ENCODE peak calls at places on chromosomes 6 and 20, in nine cellular contexts. D, R, B, X, Y, N, T, V and G are unnamed samples.

GRCh38 chr20:38032585-38033329 is 499 bp downstream of the TTI1 start:
- DNase-seq in N (no peak), X (no peak), V (peak), Y (no peak), D (no peak), B (no peak), T (no peak), R (no peak), G (no peak)

GRCh38 chr6:11423667-11424066 is 113.9 kb upstream of the TMEM170B start:
- DNase-seq in N (no peak), Y (no peak), T (no peak), D (no peak), X (peak), R (no peak), V (peak), B (no peak), G (no peak)

GRCh38 chr6:7085911-7086310 is 21.9 kb upstream of the RREB1 start:
- DNase-seq in V (peak), B (no peak), R (peak), D (peak), X (peak), N (peak), T (no peak), Y (no peak), G (no peak)

GRCh38 chr6:4790158-4790899 is 14.1 kb downstream of the CDYL start:
- DNase-seq in T (no peak), V (no peak), X (no peak), B (no peak), D (no peak), Y (no peak), R (no peak), N (no peak), G (no peak)

GRCh38 chr20:13873814-13874213 is 89.0 kb downstream of the NDUFAF5 start:
- DNase-seq in V (no peak), R (no peak), N (no peak), X (no peak), T (no peak), B (no peak), Y (no peak), D (no peak), G (no peak)

GRCh38 chr6:70131528-70131927 is 171.4 kb downstream of the COL9A1 start:
- DNase-seq in N (no peak), R (no peak), D (no peak), V (no peak), T (no peak), Y (no peak), B (no peak), X (no peak), G (no peak)

GRCh38 chr6:73884540-73884939 is 188.5 kb downstream of the CD109 start:
- DNase-seq in D (no peak), R (no peak), Y (no peak), T (no peak), X (no peak), B (no peak), N (no peak), V (no peak), G (no peak)

GRCh38 chr20:50192364-50193168 is 1.9 kb downstream of the CEBPB start:
- DNase-seq in T (peak), N (peak), D (peak), Y (peak), B (peak), X (peak), V (peak), R (peak), G (peak)

GRCh38 chr6:137403443-137403842 is 90.8 kb downstream of the OLIG3 start:
- DNase-seq in B (no peak), V (no peak), N (no peak), T (no peak), Y (no peak), D (no peak), R (no peak), X (no peak), G (no peak)

GRCh38 chr6:138643210-138643609 is 130.4 kb upstream of the CCDC28A start:
- DNase-seq in R (no peak), B (no peak), X (no peak), T (no peak), V (no peak), Y (no peak), D (no peak), N (no peak), G (no peak)

GRCh38 chr20:43973671-43974450 is 59.2 kb downstream of the TOX2 start:
- DNase-seq in B (no peak), T (no peak), D (no peak), X (no peak), V (no peak), Y (no peak), R (no peak), N (peak), G (no peak)

GRCh38 chr20:507933-508332 is 35.7 kb downstream of the CSNK2A1 start:
- DNase-seq in N (no peak), R (no peak), D (no peak), V (no peak), T (no peak), Y (no peak), B (no peak), X (no peak), G (no peak)

GRCh38 chr6:166712554-166713228 is 85.6 kb upstream of the RPS6KA2 start:
- DNase-seq in V (no peak), R (no peak), Y (no peak), D (no peak), X (no peak), B (no peak), N (no peak), T (no peak), G (no peak)

GRCh38 chr20:36435799-36436541 is 105.3 kb upstream of the MYL9 start:
- DNase-seq in X (peak), Y (peak), V (peak), R (peak), T (no peak), D (peak), N (peak), B (peak), G (no peak)

GRCh38 chr6:154157082-154157481 is 118.0 kb downstream of the OPRM1 start:
- DNase-seq in D (no peak), V (no peak), Y (no peak), R (no peak), T (no peak), X (no peak), B (peak), N (no peak), G (no peak)

GRCh38 chr6:32154514-32155161 is 697 bp downstream of the PPT2 start:
- DNase-seq in X (peak), R (peak), B (peak), T (no peak), N (peak), V (peak), D (peak), Y (peak), G (peak)

GRCh38 chr6:25142506-25142905 is 136.7 kb upstream of the CARMIL1 start:
- DNase-seq in R (no peak), X (no peak), N (no peak), Y (no peak), D (no peak), V (no peak), B (no peak), T (no peak), G (no peak)

GRCh38 chr6:132498638-132499037 is 14.3 kb downstream of the STX7 start:
- DNase-seq in N (no peak), Y (no peak), R (no peak), B (no peak), X (no peak), T (no peak), D (no peak), V (no peak), G (no peak)

GRCh38 chr20:9359561-9360308 is 154.7 kb upstream of the LAMP5 start:
- DNase-seq in D (peak), T (peak), R (no peak), N (no peak), V (peak), Y (peak), X (peak), B (no peak), G (no peak)

GRCh38 chr6:83313880-83314279 is 117.0 kb downstream of the ME1 start:
- DNase-seq in R (no peak), V (no peak), X (no peak), T (no peak), Y (no peak), D (peak), N (no peak), B (no peak), G (no peak)

GRCh38 chr20:62627901-62628612 is 14.2 kb upstream of the SLCO4A1 start:
- DNase-seq in T (no peak), X (peak), B (no peak), N (no peak), D (peak), V (peak), Y (no peak), R (no peak), G (no peak)

GRCh38 chr6:56529594-56530191 is 113.0 kb downstream of the DST start:
- DNase-seq in D (peak), Y (no peak), B (no peak), N (no peak), V (no peak), X (peak), T (no peak), R (no peak), G (no peak)

GRCh38 chr20:37651932-37652331 is 41.9 kb upstream of the CTNNBL1 start:
- DNase-seq in T (no peak), X (peak), R (no peak), Y (peak), N (peak), D (peak), V (peak), B (no peak), G (no peak)